ENCODE peak calls at places on chromosome 3, in four cellular contexts. One of them, this sample, is unnamed.

GRCh38 chr3:98754483-98754882 is 8.7 kb upstream of the ST3GAL6 start:
- DNase-seq in fibroblast of mammary gland: no peak
- DNase-seq in thoracic aorta: no peak
- DNase-seq in LNCaP clone FGC: no peak
- DNase-seq in this sample: no peak

GRCh38 chr3:132288357-132288756 is 28.9 kb upstream of the ACP3 start:
- DNase-seq in thoracic aorta: no peak
- DNase-seq in LNCaP clone FGC: no peak
- DNase-seq in fibroblast of mammary gland: peak
- DNase-seq in this sample: no peak

GRCh38 chr3:133643611-133644010 is 18.1 kb downstream of the TOPBP1 start:
- DNase-seq in LNCaP clone FGC: no peak
- DNase-seq in fibroblast of mammary gland: no peak
- DNase-seq in thoracic aorta: no peak
- DNase-seq in this sample: no peak

GRCh38 chr3:186931487-186932280 is 1.4 kb downstream of the ST6GAL1 start:
- DNase-seq in fibroblast of mammary gland: peak
- DNase-seq in thoracic aorta: no peak
- DNase-seq in LNCaP clone FGC: no peak
- DNase-seq in this sample: no peak

GRCh38 chr3:138675393-138675792 is 66.8 kb downstream of the FAIM start:
- DNase-seq in LNCaP clone FGC: no peak
- DNase-seq in fibroblast of mammary gland: peak
- DNase-seq in thoracic aorta: no peak
- DNase-seq in this sample: no peak

GRCh38 chr3:131091768-131092167 is 65.1 kb downstream of the NEK11 start:
- DNase-seq in LNCaP clone FGC: peak
- DNase-seq in fibroblast of mammary gland: peak
- DNase-seq in thoracic aorta: no peak
- DNase-seq in this sample: no peak

GRCh38 chr3:187013080-187013838 is 82.9 kb downstream of the ST6GAL1 start:
- DNase-seq in LNCaP clone FGC: no peak
- DNase-seq in fibroblast of mammary gland: no peak
- DNase-seq in thoracic aorta: no peak
- DNase-seq in this sample: no peak

GRCh38 chr3:16064660-16065414 is 109.6 kb upstream of the GALNT15 start:
- DNase-seq in fibroblast of mammary gland: peak
- DNase-seq in thoracic aorta: peak
- DNase-seq in LNCaP clone FGC: no peak
- DNase-seq in this sample: peak

GRCh38 chr3:60316121-60316783 is 935.0 kb downstream of the FHIT start:
- DNase-seq in fibroblast of mammary gland: peak
- DNase-seq in thoracic aorta: no peak
- DNase-seq in LNCaP clone FGC: no peak
- DNase-seq in this sample: no peak

GRCh38 chr3:10697918-10698317 is 118.1 kb upstream of the SLC6A11 start:
- DNase-seq in thoracic aorta: no peak
- DNase-seq in LNCaP clone FGC: no peak
- DNase-seq in fibroblast of mammary gland: no peak
- DNase-seq in this sample: no peak

GRCh38 chr3:67241084-67241483 is 243.0 kb downstream of the KBTBD8 start:
- DNase-seq in LNCaP clone FGC: no peak
- DNase-seq in fibroblast of mammary gland: no peak
- DNase-seq in thoracic aorta: no peak
- DNase-seq in this sample: no peak

GRCh38 chr3:145450018-145450682 is 710.8 kb downstream of the PLOD2 start:
- DNase-seq in thoracic aorta: no peak
- DNase-seq in LNCaP clone FGC: no peak
- DNase-seq in fibroblast of mammary gland: peak
- DNase-seq in this sample: no peak

GRCh38 chr3:188270423-188270972 is 116.5 kb downstream of the LPP start:
- DNase-seq in LNCaP clone FGC: no peak
- DNase-seq in thoracic aorta: no peak
- DNase-seq in fibroblast of mammary gland: peak
- DNase-seq in this sample: peak

GRCh38 chr3:177084616-177085015 is 112.7 kb downstream of the TBL1XR1 start:
- DNase-seq in thoracic aorta: no peak
- DNase-seq in fibroblast of mammary gland: no peak
- DNase-seq in LNCaP clone FGC: peak
- DNase-seq in this sample: no peak

GRCh38 chr3:196604548-196604947 is 34.9 kb upstream of the NRROS start:
- DNase-seq in fibroblast of mammary gland: no peak
- DNase-seq in LNCaP clone FGC: no peak
- DNase-seq in thoracic aorta: no peak
- DNase-seq in this sample: no peak

GRCh38 chr3:50572801-50573371 is 3.6 kb downstream of the HEMK1 start:
- DNase-seq in LNCaP clone FGC: no peak
- DNase-seq in fibroblast of mammary gland: no peak
- DNase-seq in thoracic aorta: no peak
- DNase-seq in this sample: no peak

GRCh38 chr3:38109580-38110313 is 27.2 kb downstream of the ACAA1 start:
- DNase-seq in thoracic aorta: no peak
- DNase-seq in LNCaP clone FGC: no peak
- DNase-seq in fibroblast of mammary gland: no peak
- DNase-seq in this sample: no peak

GRCh38 chr3:121594850-121595249 is 1.7 kb downstream of the FBXO40 start:
- DNase-seq in fibroblast of mammary gland: no peak
- DNase-seq in LNCaP clone FGC: no peak
- DNase-seq in thoracic aorta: no peak
- DNase-seq in this sample: no peak

GRCh38 chr3:98814799-98815450 is 51.8 kb downstream of the ST3GAL6 start:
- DNase-seq in fibroblast of mammary gland: peak
- DNase-seq in LNCaP clone FGC: no peak
- DNase-seq in thoracic aorta: no peak
- DNase-seq in this sample: no peak

GRCh38 chr3:13086594-13086993 is 13.4 kb upstream of the IQSEC1 start:
- DNase-seq in fibroblast of mammary gland: no peak
- DNase-seq in LNCaP clone FGC: no peak
- DNase-seq in thoracic aorta: no peak
- DNase-seq in this sample: no peak

GRCh38 chr3:172520332-172520831 is 2.8 kb downstream of the TNFSF10 start:
- DNase-seq in LNCaP clone FGC: no peak
- DNase-seq in fibroblast of mammary gland: peak
- DNase-seq in thoracic aorta: no peak
- DNase-seq in this sample: peak

GRCh38 chr3:46461971-46462910 is 2.5 kb downstream of the LTF start:
- DNase-seq in fibroblast of mammary gland: no peak
- DNase-seq in thoracic aorta: no peak
- DNase-seq in LNCaP clone FGC: no peak
- DNase-seq in this sample: no peak
- TF ChIP-seq CTCF in fibroblast of mammary gland: no peak
- TF ChIP-seq CTCF in thoracic aorta: no peak
- TF ChIP-seq CTCF in LNCaP clone FGC: no peak
- TF ChIP-seq CTCF in this sample: peak

DNA sequence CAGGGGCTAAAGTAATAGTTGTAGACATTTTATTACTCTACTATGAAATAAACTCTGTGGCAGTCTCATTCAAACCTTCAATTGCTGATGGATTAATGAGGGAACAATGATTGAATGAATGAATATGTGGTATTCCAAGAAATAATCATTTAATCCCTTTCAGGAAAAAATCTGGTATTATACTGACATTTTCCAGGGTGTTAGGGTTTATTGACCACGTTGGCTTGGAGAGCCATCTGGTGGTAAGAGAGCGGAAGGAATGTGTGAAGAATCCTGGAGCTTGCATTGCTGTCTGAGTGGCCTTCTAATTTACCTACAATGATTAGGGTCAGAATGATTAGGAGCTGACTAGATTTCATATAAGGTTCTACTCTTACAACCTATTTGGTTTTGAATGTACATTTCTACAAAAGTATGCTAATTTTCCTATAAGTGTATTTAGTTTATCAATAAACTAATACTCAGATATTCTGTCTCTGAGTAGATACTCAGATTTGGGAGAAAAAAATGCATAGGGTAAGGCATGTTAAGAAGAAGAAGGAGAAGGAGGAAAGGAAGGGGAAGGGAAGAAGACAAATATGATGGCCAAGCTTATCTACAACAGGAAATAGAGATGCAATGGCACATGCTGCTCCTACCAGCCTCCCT is 249.9 kb downstream of the ROBO1 start:
- DNase-seq in fibroblast of mammary gland: peak
- DNase-seq in thoracic aorta: no peak
- DNase-seq in LNCaP clone FGC: no peak
- DNase-seq in this sample: no peak
- TF ChIP-seq CTCF in fibroblast of mammary gland: peak
- TF ChIP-seq CTCF in thoracic aorta: no peak
- TF ChIP-seq CTCF in LNCaP clone FGC: peak
- TF ChIP-seq CTCF in this sample: peak

GRCh38 chr3:140910860-140911259 is 30.8 kb upstream of the SLC25A36 start:
- DNase-seq in fibroblast of mammary gland: peak
- DNase-seq in thoracic aorta: no peak
- DNase-seq in LNCaP clone FGC: no peak
- DNase-seq in this sample: no peak
- TF ChIP-seq CTCF in fibroblast of mammary gland: peak
- TF ChIP-seq CTCF in thoracic aorta: no peak
- TF ChIP-seq CTCF in LNCaP clone FGC: peak
- TF ChIP-seq CTCF in this sample: peak

GRCh38 chr3:190333961-190334360 is 11.7 kb upstream of the CLDN1 start:
- DNase-seq in thoracic aorta: no peak
- DNase-seq in LNCaP clone FGC: no peak
- DNase-seq in fibroblast of mammary gland: no peak
- DNase-seq in this sample: no peak

GRCh38 chr3:190336516-190337189 is 14.4 kb upstream of the CLDN1 start:
- DNase-seq in LNCaP clone FGC: no peak
- DNase-seq in thoracic aorta: no peak
- DNase-seq in fibroblast of mammary gland: no peak
- DNase-seq in this sample: no peak

GRCh38 chr3:190338717-190339116 is 16.5 kb upstream of the CLDN1 start:
- DNase-seq in thoracic aorta: no peak
- DNase-seq in LNCaP clone FGC: no peak
- DNase-seq in fibroblast of mammary gland: peak
- DNase-seq in this sample: peak

GRCh38 chr3:190340071-190340470 is 17.8 kb upstream of the CLDN1 start:
- DNase-seq in LNCaP clone FGC: no peak
- DNase-seq in fibroblast of mammary gland: no peak
- DNase-seq in thoracic aorta: no peak
- DNase-seq in this sample: no peak

GRCh38 chr3:190339130-190339529 is 16.9 kb upstream of the CLDN1 start:
- DNase-seq in thoracic aorta: no peak
- DNase-seq in fibroblast of mammary gland: peak
- DNase-seq in LNCaP clone FGC: no peak
- DNase-seq in this sample: no peak
- TF ChIP-seq CTCF in thoracic aorta: no peak
- TF ChIP-seq CTCF in fibroblast of mammary gland: peak
- TF ChIP-seq CTCF in LNCaP clone FGC: peak
- TF ChIP-seq CTCF in this sample: peak

GRCh38 chr3:179416681-179417080 is 34.6 kb downstream of the GNB4 start:
- DNase-seq in LNCaP clone FGC: no peak
- DNase-seq in fibroblast of mammary gland: peak
- DNase-seq in thoracic aorta: no peak
- DNase-seq in this sample: no peak

GRCh38 chr3:179418610-179419009 is 32.7 kb downstream of the GNB4 start:
- DNase-seq in fibroblast of mammary gland: no peak
- DNase-seq in thoracic aorta: no peak
- DNase-seq in LNCaP clone FGC: no peak
- DNase-seq in this sample: no peak

GRCh38 chr3:179425075-179425474 is 26.2 kb downstream of the GNB4 start:
- DNase-seq in LNCaP clone FGC: no peak
- DNase-seq in fibroblast of mammary gland: no peak
- DNase-seq in thoracic aorta: no peak
- DNase-seq in this sample: no peak

GRCh38 chr3:179421500-179421899 is 29.8 kb downstream of the GNB4 start:
- DNase-seq in thoracic aorta: no peak
- DNase-seq in fibroblast of mammary gland: peak
- DNase-seq in LNCaP clone FGC: peak
- DNase-seq in this sample: no peak
- TF ChIP-seq CTCF in thoracic aorta: peak
- TF ChIP-seq CTCF in fibroblast of mammary gland: peak
- TF ChIP-seq CTCF in LNCaP clone FGC: peak
- TF ChIP-seq CTCF in this sample: peak

GRCh38 chr3:125374996-125375941 is at the start of gene ZNF148:
- DNase-seq in fibroblast of mammary gland: peak
- DNase-seq in thoracic aorta: peak
- DNase-seq in LNCaP clone FGC: peak
- DNase-seq in this sample: no peak
- TF ChIP-seq CTCF in fibroblast of mammary gland: no peak
- TF ChIP-seq CTCF in thoracic aorta: no peak
- TF ChIP-seq CTCF in LNCaP clone FGC: peak
- TF ChIP-seq CTCF in this sample: no peak

DNA sequence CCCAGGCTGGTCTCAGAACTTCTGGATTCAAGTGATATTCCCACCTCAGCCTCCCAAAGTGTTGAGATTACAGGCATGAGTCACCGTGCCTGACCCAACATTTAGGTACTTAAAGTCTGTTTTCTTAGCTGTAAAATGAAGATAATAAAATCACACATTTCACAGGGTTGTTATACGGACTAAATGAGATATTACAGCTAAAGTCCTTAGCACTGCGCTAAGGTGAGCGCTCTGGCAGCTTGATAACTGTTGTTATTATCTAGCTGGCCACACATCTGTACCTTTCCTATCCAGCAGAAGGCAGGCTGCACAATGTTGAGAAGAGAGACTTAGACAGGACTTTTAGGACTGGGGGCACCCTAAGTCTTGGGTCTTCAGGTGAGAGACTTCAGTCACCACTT is 2.7 kb upstream of the LIPH start:
- DNase-seq in LNCaP clone FGC: no peak
- DNase-seq in thoracic aorta: no peak
- DNase-seq in fibroblast of mammary gland: no peak
- DNase-seq in this sample: no peak
- TF ChIP-seq CTCF in LNCaP clone FGC: no peak
- TF ChIP-seq CTCF in thoracic aorta: no peak
- TF ChIP-seq CTCF in fibroblast of mammary gland: no peak
- TF ChIP-seq CTCF in this sample: no peak

GRCh38 chr3:58074997-58075396 is 66.8 kb downstream of the FLNB start:
- DNase-seq in thoracic aorta: no peak
- DNase-seq in fibroblast of mammary gland: no peak
- DNase-seq in LNCaP clone FGC: no peak
- DNase-seq in this sample: no peak
- TF ChIP-seq CTCF in thoracic aorta: no peak
- TF ChIP-seq CTCF in fibroblast of mammary gland: no peak
- TF ChIP-seq CTCF in LNCaP clone FGC: no peak
- TF ChIP-seq CTCF in this sample: no peak

This sample was measured in epithelial cell of proximal tubule.